ENCODE peak calls at places on chromosomes 3 and 15, in nine cellular contexts. U is tibial artery, K is OCI-LY7, L is hepatocyte, P is heart right ventricle, H is cardiac muscle cell, I is colonic mucosa, G is transverse colon, Y is right atrium auricular region. C is an unnamed sample.
A peak's percentile ranks its signal among the peaks of the same experiment; 100 is the strongest.

GRCh38 chr3:151838574-151839312 is 24.8 kb downstream of the AADAC start:
- DNase-seq in H (peak; percentile 84), P (peak; percentile 70), G (peak; percentile 43), L (peak; percentile 89), K (peak; percentile 65), I (peak; percentile 62), U (peak; percentile 29), Y (no peak), C (peak; percentile 46)

GRCh38 chr3:30779686-30780287 is 114.7 kb downstream of the GADL1 start:
- DNase-seq in G (no peak), Y (no peak), K (peak; percentile 24), I (peak; percentile 36), H (peak; percentile 41), P (no peak), L (peak; percentile 54), U (no peak), C (no peak)

GRCh38 chr15:93866996-93867395 is 364.4 kb upstream of the MCTP2 start:
- DNase-seq in G (no peak), P (no peak), U (no peak), L (no peak), H (no peak), Y (no peak), I (no peak), K (no peak), C (no peak)

GRCh38 chr3:112092439-112093179 is 6.4 kb downstream of the C3orf52 start:
- DNase-seq in I (peak; percentile 29), Y (no peak), K (peak; percentile 64), P (no peak), L (no peak), G (peak; percentile 37), U (no peak), H (peak; percentile 65), C (no peak)

GRCh38 chr3:115071611-115072010 is 75.5 kb downstream of the ZBTB20 start:
- DNase-seq in H (no peak), Y (no peak), P (no peak), G (no peak), I (no peak), K (no peak), U (no peak), L (no peak), C (no peak)

GRCh38 chr3:156492801-156493261 is 62.1 kb downstream of the SSR3 start:
- DNase-seq in U (no peak), I (no peak), L (no peak), P (no peak), G (no peak), H (no peak), K (no peak), Y (no peak), C (no peak)

GRCh38 chr3:180433172-180433571 is 168.8 kb upstream of the TTC14 start:
- DNase-seq in P (no peak), K (no peak), H (no peak), U (no peak), Y (no peak), G (no peak), I (no peak), L (no peak), C (no peak)

GRCh38 chr15:55564347-55565145 is 23.6 kb downstream of the PYGO1 start:
- DNase-seq in U (no peak), L (no peak), I (no peak), P (no peak), G (no peak), K (no peak), H (no peak), Y (no peak), C (no peak)

GRCh38 chr3:96814581-96815567 is at the start of gene EPHA6:
- DNase-seq in G (no peak), H (peak; percentile 15), K (no peak), P (no peak), Y (no peak), U (no peak), L (peak; percentile 34), I (no peak), C (no peak)

GRCh38 chr3:146421814-146422748 is 47.3 kb downstream of the PLSCR2 start:
- DNase-seq in K (no peak), Y (no peak), I (no peak), H (no peak), L (no peak), G (no peak), U (no peak), P (no peak), C (no peak)

DNA sequence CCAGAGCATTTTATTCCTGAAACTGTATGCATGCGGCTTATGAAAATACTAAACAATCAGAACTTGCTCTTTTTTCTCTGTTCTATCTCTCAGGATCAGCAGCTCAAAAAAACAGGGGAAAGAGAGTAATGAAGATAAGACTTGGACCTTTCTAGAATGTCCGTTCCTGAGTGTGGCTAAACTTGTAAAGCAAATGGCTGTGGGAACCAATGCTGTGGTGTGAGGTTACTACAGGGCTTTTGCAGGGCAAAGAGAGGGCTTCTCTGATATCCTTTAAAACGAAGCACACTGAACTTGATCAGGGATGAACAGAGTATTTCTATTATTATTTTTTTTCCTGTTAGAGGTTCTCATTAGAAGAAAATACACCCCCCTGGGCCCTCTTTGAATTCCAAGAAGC is 223.4 kb downstream of the THRB start:
- DNase-seq in I (no peak), H (no peak), L (no peak), K (no peak), Y (no peak), G (no peak), U (no peak), P (no peak), C (no peak)
- TF ChIP-seq CTCF in I (no peak), H (no peak), L (no peak), K (no peak), Y (no peak), G (no peak), U (no peak), P (no peak), C (no peak)

GRCh38 chr3:11154953-11155325 is 646 bp downstream of the HRH1 start:
- DNase-seq in G (no peak), U (no peak), K (no peak), P (no peak), H (no peak), I (no peak), L (peak; percentile 27), Y (no peak), C (no peak)
- H3K27ac ChIP-seq in G (peak overlapping the region; percentile 62), U (peak overlapping the region; percentile 94), K (no peak overlapping the region), P (peak overlapping the region; percentile 58), H (no peak overlapping the region), I (no peak overlapping the region), L (peak overlapping the region; percentile 61), Y (peak overlapping the region; percentile 58), C (no peak overlapping the region)

DNA sequence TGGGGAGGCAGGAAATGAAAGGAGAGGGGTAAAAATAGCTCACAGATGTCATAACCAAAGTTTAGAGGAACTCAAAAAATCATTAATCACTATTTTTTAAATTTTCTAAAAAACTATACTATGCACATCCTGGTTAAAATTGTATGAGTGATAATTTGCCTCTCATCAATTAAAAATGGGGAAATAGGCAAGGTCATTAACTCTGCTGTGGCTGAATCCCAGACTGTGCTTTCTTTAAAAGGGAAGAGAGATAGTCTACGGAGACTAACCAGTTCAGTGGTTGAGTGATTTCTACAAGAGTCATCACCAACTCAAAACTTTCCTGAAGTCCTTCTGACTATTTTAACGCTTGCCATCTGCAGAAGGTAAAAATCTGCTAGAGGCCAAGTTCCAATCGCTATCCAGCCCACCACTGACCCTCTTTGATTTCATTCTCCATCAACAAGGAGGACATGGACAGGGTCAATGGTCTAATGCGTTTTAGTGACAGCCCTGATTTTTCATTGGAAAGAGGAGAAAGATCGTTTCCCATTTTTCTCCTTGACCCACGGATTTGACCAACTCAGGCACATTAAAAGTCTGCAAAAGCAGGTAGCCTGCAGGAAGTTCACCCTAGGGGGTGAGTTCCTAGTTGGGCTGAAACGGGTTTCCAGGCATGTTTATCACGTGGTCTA is 850 bp downstream of the SUCLG2 start:
- DNase-seq in P (no peak), I (no peak), U (no peak), H (no peak), K (peak; percentile 29), L (no peak), Y (no peak), G (no peak), C (no peak)
- TF ChIP-seq CTCF in P (no peak), I (no peak), U (no peak), H (no peak), K (no peak), L (no peak), Y (no peak), G (no peak), C (no peak)

DNA sequence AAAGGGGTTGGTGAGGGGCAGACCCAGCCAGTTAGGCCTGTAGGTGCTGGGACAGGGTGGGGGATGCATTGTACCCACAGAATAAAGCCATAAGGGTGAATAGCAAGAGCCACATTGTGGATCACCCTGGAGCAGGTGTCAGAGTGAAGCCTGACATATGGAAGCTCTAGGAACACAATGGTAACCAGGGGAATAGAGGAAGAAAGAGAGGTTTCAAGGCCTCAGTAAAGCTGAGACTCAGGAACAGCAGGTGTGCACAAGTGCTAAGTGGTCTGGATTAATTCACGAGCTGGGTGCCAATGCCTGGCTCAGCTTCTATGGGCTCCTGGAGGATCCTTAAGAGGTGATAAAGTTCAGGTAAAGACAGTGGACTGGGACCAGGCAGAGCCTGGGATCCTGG is 323.7 kb upstream of the CTNNB1 start:
- DNase-seq in H (no peak), K (no peak), L (no peak), U (no peak), I (no peak), G (no peak), Y (no peak), P (no peak), C (no peak)
- H3K27ac ChIP-seq in H (no peak overlapping the region), K (no peak overlapping the region), L (no peak overlapping the region), U (no peak overlapping the region), I (no peak overlapping the region), G (no peak overlapping the region), Y (no peak overlapping the region), P (no peak overlapping the region), C (no peak overlapping the region)

GRCh38 chr3:16606398-16606797 is 1.2 kb upstream of the DAZL start:
- DNase-seq in G (no peak), Y (no peak), H (no peak), L (no peak), P (no peak), K (no peak), I (no peak), U (no peak), C (no peak)

GRCh38 chr3:16609927-16610580 is 4.8 kb upstream of the DAZL start:
- DNase-seq in K (no peak), Y (no peak), G (no peak), I (no peak), L (no peak), H (no peak), P (no peak), U (no peak), C (no peak)

GRCh38 chr3:16604887-16605602 is at the start of gene DAZL:
- DNase-seq in Y (no peak), P (no peak), I (no peak), L (no peak), K (no peak), U (no peak), G (no peak), H (no peak), C (no peak)

GRCh38 chr3:16605966-16606365 is 743 bp upstream of the DAZL start:
- DNase-seq in P (no peak), I (no peak), H (no peak), L (no peak), G (no peak), K (no peak), Y (no peak), U (no peak), C (no peak)

DNA sequence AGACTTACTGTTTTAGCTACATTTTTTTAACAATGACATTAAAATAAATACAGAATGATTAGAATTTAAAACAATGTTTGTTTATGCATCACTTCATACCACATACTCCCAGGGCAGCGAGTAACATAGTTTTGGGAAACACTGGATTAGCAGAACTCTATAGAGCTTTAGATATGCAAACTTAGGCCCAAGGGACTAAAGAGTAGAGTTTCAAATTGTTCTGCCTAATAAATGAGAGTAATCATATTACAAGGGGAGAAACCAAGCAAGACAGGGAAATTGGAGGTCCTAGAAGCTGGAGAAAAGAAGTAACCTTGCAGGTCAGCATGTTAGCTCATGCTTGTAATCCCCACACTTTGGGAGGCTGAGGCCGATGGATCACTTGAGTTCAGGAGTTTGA is 3.6 kb upstream of the DAZL start:
- DNase-seq in H (no peak), L (no peak), Y (no peak), U (no peak), P (no peak), G (no peak), I (no peak), K (no peak), C (no peak)
- TF ChIP-seq CTCF in H (no peak), L (no peak), Y (no peak), U (no peak), P (no peak), G (no peak), I (no peak), K (no peak), C (no peak)